ENCODE peak calls at places on chromosomes 11 and 22, in nine cellular contexts. Y is mammary epithelial cell, C is tibial nerve, Q is cardiac muscle cell, T is HL-60, H is left ventricle myocardium inferior, F is IMR-90, A is uterus, P is kidney epithelial cell. M is an unnamed sample.

GRCh38 chr22:43471606-43472135 is 59.9 kb downstream of the MPPED1 start:
- DNase-seq in Y (no peak), C (no peak), Q (no peak), T (no peak), H (no peak), F (no peak), A (no peak), P (no peak), M (no peak)

GRCh38 chr22:30239421-30240405 is 6.8 kb downstream of the LIF start:
- DNase-seq in Y (peak; percentile 50), C (no peak), Q (no peak), T (peak; percentile 31), H (no peak), F (peak; percentile 76), A (no peak), P (no peak), M (no peak)

GRCh38 chr11:94815705-94816344 is 47.7 kb downstream of the AMOTL1 start:
- DNase-seq in Y (peak; percentile 31), C (no peak), Q (no peak), T (no peak), H (no peak), F (no peak), A (no peak), P (no peak), M (no peak)

GRCh38 chr11:45736424-45736823 is 68.5 kb upstream of the SLC35C1 start:
- DNase-seq in Y (peak; percentile 95), C (no peak), Q (peak; percentile 66), T (peak; percentile 9), H (no peak), F (peak; percentile 19), A (no peak), P (no peak), M (no peak)

GRCh38 chr11:11931461-11932055 is 76.9 kb downstream of the DKK3 start:
- DNase-seq in Y (peak; percentile 54), C (peak; percentile 54), Q (peak; percentile 82), T (peak; percentile 30), H (no peak), F (peak; percentile 74), A (peak; percentile 44), P (peak; percentile 10), M (no peak)

GRCh38 chr22:23790819-23791736 is 4.3 kb downstream of the SMARCB1 start:
- DNase-seq in Y (no peak), C (peak; percentile 59), Q (peak; percentile 78), T (no peak), H (peak; percentile 69), F (peak; percentile 72), A (peak; percentile 80), P (no peak), M (no peak)

GRCh38 chr11:100719809-100720221 is 32.7 kb downstream of the ARHGAP42 start:
- DNase-seq in Y (peak; percentile 79), C (peak; percentile 61), Q (peak; percentile 92), T (no peak), H (no peak), F (peak; percentile 79), A (peak; percentile 53), P (peak; percentile 79), M (peak; percentile 8)

GRCh38 chr11:112172362-112172994 is 2.8 kb upstream of the BCO2 start:
- DNase-seq in Y (peak; percentile 66), C (no peak), Q (no peak), T (no peak), H (no peak), F (peak; percentile 69), A (no peak), P (no peak), M (no peak)

GRCh38 chr22:21640810-21641209 is 1.3 kb upstream of the SDF2L1 start:
- DNase-seq in Y (no peak), C (no peak), Q (no peak), T (no peak), H (no peak), F (no peak), A (no peak), P (no peak), M (no peak)

GRCh38 chr22:21639359-21639758 is 2.7 kb upstream of the SDF2L1 start:
- DNase-seq in Y (no peak), C (no peak), Q (no peak), T (no peak), H (no peak), F (no peak), A (no peak), P (no peak), M (no peak)

GRCh38 chr22:21642584-21643448 is 714 bp downstream of the SDF2L1 start:
- DNase-seq in Y (peak; percentile 62), C (no peak), Q (peak; percentile 44), T (peak; percentile 70), H (no peak), F (peak; percentile 44), A (no peak), P (no peak), M (peak; percentile 75)

GRCh38 chr22:21641795-21642583 is at the start of gene SDF2L1:
- DNase-seq in Y (peak; percentile 99), C (peak; percentile 98), Q (peak; percentile 99), T (peak; percentile 99), H (peak; percentile 98), F (peak; percentile 99), A (peak; percentile 98), P (peak; percentile 93), M (peak; percentile 98)

DNA sequence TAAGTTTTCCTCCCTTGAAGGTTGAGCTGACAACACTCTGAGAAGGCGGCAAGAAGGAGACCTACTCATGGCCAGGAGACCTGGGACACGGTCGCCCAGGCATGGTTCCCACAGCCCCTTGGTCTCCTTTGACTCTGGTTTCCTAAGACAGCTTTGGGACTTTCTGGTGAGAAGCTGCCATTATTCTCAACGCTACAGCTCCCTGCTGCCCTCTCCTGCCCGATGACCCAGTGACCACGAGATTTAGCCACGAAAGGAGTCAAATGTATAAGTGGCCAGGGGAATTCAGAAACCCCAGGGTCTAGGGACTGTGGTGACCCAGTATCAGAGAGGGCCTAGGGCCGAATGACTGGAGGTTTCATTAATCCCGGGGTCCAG is 696 bp upstream of the SDF2L1 start:
- DNase-seq in Y (peak; percentile 52), C (peak; percentile 43), Q (peak; percentile 64), T (peak; percentile 41), H (no peak), F (peak; percentile 55), A (no peak), P (no peak), M (peak; percentile 59)
- TF ChIP-seq CTCF in Y (peak; percentile 30), C (peak; percentile 28), Q (peak; percentile 62), T (no peak), H (peak; percentile 57), F (peak; percentile 61), A (peak; percentile 51), P (peak; percentile 60), M (no peak)

DNA sequence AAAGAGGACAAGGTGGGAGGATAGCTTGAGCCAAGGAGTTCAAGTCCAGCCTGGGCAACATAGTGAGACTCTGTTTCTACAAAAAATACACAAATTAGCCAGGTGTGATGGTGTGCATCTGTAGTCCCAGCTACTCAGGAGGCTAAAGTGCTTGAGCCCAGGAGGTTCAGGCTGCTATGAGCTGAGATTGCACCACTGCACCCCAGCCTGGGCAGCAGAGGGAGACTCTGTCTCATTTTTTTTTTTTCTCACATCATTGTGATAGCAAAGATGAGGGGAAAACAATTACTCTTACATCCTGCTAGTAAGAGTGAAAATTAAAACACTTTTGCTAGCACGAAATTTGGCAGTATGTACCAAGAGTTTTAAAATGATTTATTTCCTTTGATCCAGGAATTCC is 463.7 kb downstream of the TMEM135 start:
- DNase-seq in Y (no peak), C (no peak), Q (no peak), T (no peak), H (no peak), F (no peak), A (no peak), P (no peak), M (no peak)
- TF ChIP-seq CTCF in Y (no peak), C (no peak), Q (no peak), T (no peak), H (no peak), F (no peak), A (no peak), P (no peak), M (no peak)

GRCh38 chr11:10454506-10454901 is 560 bp upstream of the AMPD3 start:
- DNase-seq in Y (no peak), C (no peak), Q (no peak), T (no peak), H (no peak), F (no peak), A (no peak), P (no peak), M (no peak)

GRCh38 chr11:10452211-10452767 is 2.8 kb upstream of the AMPD3 start:
- DNase-seq in Y (no peak), C (no peak), Q (no peak), T (no peak), H (no peak), F (peak; percentile 19), A (no peak), P (no peak), M (no peak)

GRCh38 chr11:10454902-10455631 is at the start of gene AMPD3:
- DNase-seq in Y (peak; percentile 97), C (no peak), Q (peak; percentile 69), T (peak; percentile 26), H (no peak), F (peak; percentile 99), A (peak; percentile 80), P (peak; percentile 90), M (peak; percentile 28)

GRCh38 chr11:10451399-10452116 is 3.5 kb upstream of the AMPD3 start:
- DNase-seq in Y (no peak), C (no peak), Q (no peak), T (peak; percentile 82), H (no peak), F (no peak), A (no peak), P (no peak), M (no peak)

DNA sequence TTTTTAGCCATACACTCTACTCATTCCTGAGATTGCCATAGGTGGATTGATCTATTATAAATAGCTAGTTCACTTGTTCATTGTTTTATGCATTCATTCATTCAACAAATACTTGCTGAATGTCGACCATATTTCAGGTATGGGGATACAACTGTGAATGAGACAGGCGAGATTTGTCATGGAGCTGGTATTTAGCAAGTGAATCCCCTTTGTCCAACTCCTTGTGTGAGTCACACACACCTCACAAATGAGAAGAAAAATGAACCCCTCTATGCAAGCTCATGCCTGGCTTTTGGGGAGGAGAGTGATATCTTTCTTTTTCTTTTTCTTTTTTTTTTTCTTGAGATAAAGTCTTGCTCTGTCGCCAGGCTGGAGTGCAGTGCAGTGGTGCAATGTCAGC is 1.8 kb upstream of the AMPD3 start:
- DNase-seq in Y (peak; percentile 60), C (no peak), Q (no peak), T (no peak), H (no peak), F (peak; percentile 21), A (no peak), P (no peak), M (no peak)
- TF ChIP-seq CTCF in Y (no peak), C (no peak), Q (no peak), T (no peak), H (no peak), F (no peak), A (no peak), P (no peak), M (no peak)

GRCh38 chr11:77063407-77063806 is 3.4 kb upstream of the CAPN5 start:
- DNase-seq in Y (no peak), C (no peak), Q (no peak), T (no peak), H (no peak), F (no peak), A (no peak), P (no peak), M (no peak)

GRCh38 chr11:77063861-77064260 is 2.9 kb upstream of the CAPN5 start:
- DNase-seq in Y (no peak), C (no peak), Q (no peak), T (no peak), H (no peak), F (no peak), A (no peak), P (no peak), M (no peak)

GRCh38 chr11:77064648-77065217 is 2.0 kb upstream of the CAPN5 start:
- DNase-seq in Y (no peak), C (no peak), Q (no peak), T (no peak), H (no peak), F (no peak), A (no peak), P (no peak), M (no peak)

GRCh38 chr11:77060234-77060633 is 6.5 kb upstream of the CAPN5 start:
- DNase-seq in Y (no peak), C (no peak), Q (no peak), T (no peak), H (no peak), F (no peak), A (no peak), P (no peak), M (no peak)

DNA sequence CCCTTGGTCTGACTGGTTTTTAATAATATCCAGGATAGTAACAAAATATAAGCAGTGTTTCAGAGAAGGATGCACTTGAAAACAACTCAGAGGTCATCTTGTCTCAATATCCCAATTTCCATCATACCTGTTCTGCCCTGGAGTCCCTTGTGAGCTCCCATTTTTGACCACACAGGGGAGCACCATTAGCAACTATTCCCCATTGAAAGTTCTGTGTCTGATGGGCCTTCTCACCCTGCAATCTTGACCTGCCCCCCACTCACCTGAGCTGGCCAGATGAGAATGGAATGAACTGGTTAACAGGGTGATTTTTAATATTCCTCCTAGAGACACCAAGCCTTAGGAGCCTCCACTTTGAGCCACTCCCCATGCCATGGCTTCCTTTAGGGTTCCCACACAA is 3.8 kb upstream of the CAPN5 start:
- DNase-seq in Y (no peak), C (no peak), Q (no peak), T (no peak), H (no peak), F (no peak), A (no peak), P (no peak), M (no peak)
- TF ChIP-seq CTCF in Y (no peak), C (no peak), Q (peak; percentile 8), T (no peak), H (no peak), F (no peak), A (no peak), P (peak; percentile 10), M (no peak)

M was measured in endothelial cell.